ENCODE peak calls at places on chromosomes 13 and 19, in four cellular contexts. C, Q, I and L are unnamed samples.
A peak's percentile ranks its signal among the peaks of the same experiment; 100 is the strongest.

GRCh38 chr19:47225746-47226425 is 5.1 kb downstream of the BBC3 start:
- DNase-seq in C (peak; percentile 92), Q (peak; percentile 88), I (peak; percentile 33), L (peak; percentile 80)

GRCh38 chr19:43560687-43561086 is 14.6 kb downstream of the XRCC1 start:
- DNase-seq in C (no peak), Q (no peak), I (no peak), L (no peak)

GRCh38 chr19:9917322-9917721 is 19.0 kb downstream of the OLFM2 start:
- DNase-seq in C (peak; percentile 41), Q (peak; percentile 35), I (no peak), L (no peak)

GRCh38 chr13:57629821-57630235 is 1.7 kb upstream of the PCDH17 start:
- DNase-seq in C (peak; percentile 88), Q (peak; percentile 40), I (no peak), L (peak; percentile 95)

GRCh38 chr19:2727640-2727944 is 6.4 kb upstream of the DIRAS1 start:
- DNase-seq in C (no peak), Q (no peak), I (no peak), L (no peak)

GRCh38 chr13:109784590-109785140 is 1.7 kb downstream of the IRS2 start:
- DNase-seq in C (peak; percentile 68), Q (peak; percentile 81), I (no peak), L (peak; percentile 59)

GRCh38 chr13:46341112-46341711 is 45.8 kb downstream of the RUBCNL start:
- DNase-seq in C (no peak), Q (no peak), I (no peak), L (no peak)

GRCh38 chr13:30194906-30195305 is 112.4 kb downstream of the KATNAL1 start:
- DNase-seq in C (no peak), Q (no peak), I (no peak), L (no peak)

GRCh38 chr13:36912369-36912768 is 7.7 kb downstream of the SMAD9 start:
- DNase-seq in C (no peak), Q (no peak), I (no peak), L (no peak)

GRCh38 chr13:73351730-73352129 is 292.9 kb downstream of the KLF5 start:
- DNase-seq in C (no peak), Q (no peak), I (no peak), L (no peak)

GRCh38 chr19:16449330-16449961 is 22.3 kb downstream of the EPS15L1 start:
- DNase-seq in C (no peak), Q (no peak), I (no peak), L (no peak)

GRCh38 chr19:39499082-39499642 is 415 bp downstream of the DLL3 start:
- DNase-seq in C (no peak), Q (no peak), I (no peak), L (no peak)

GRCh38 chr13:91046715-91047327 is 300.7 kb upstream of the MIR17HG start:
- DNase-seq in C (no peak), Q (no peak), I (no peak), L (no peak)

GRCh38 chr13:44158741-44159632 is 214.6 kb upstream of the SERP2 start:
- DNase-seq in C (no peak), Q (no peak), I (no peak), L (no peak)

GRCh38 chr19:39498262-39499081 is at the start of gene DLL3:
- DNase-seq in C (no peak), Q (no peak), I (no peak), L (no peak)

GRCh38 chr13:35552172-35552844 is 75.8 kb upstream of the MAB21L1 start:
- DNase-seq in C (no peak), Q (no peak), I (no peak), L (no peak)

GRCh38 chr19:2462635-2463421 is 6.1 kb upstream of the LMNB2 start:
- DNase-seq in C (peak; percentile 88), Q (peak; percentile 88), I (peak; percentile 38), L (peak; percentile 96)

GRCh38 chr19:55339225-55340143 is at the start of gene KMT5C:
- DNase-seq in C (peak; percentile 100), Q (peak; percentile 100), I (peak; percentile 100), L (peak; percentile 100)

GRCh38 chr13:113358653-113359052 is 5.3 kb downstream of the GRTP1 start:
- DNase-seq in C (no peak), Q (no peak), I (no peak), L (no peak)

GRCh38 chr19:15782211-15782610 is 5.2 kb upstream of the OR10H5 start:
- DNase-seq in C (no peak), Q (no peak), I (no peak), L (no peak)

GRCh38 chr19:722553-723101 is 13.9 kb downstream of the PALM start:
- DNase-seq in C (no peak), Q (no peak), I (no peak), L (no peak)

GRCh38 chr19:29404951-29405727 is 120.7 kb upstream of the VSTM2B start:
- DNase-seq in C (no peak), Q (peak; percentile 20), I (no peak), L (no peak)

GRCh38 chr19:11273288-11273687 is 11.0 kb upstream of the DOCK6 start:
- DNase-seq in C (no peak), Q (no peak), I (no peak), L (no peak)

GRCh38 chr19:54805665-54806515 is 2.5 kb downstream of the KIR2DL4 start:
- DNase-seq in C (no peak), Q (no peak), I (no peak), L (peak; percentile 68)

GRCh38 chr19:57947088-57947418 is 453 bp downstream of the ZNF256 start:
- DNase-seq in C (no peak), Q (no peak), I (no peak), L (no peak)

GRCh38 chr13:51453308-51453958 is 597 bp upstream of the INTS6 start:
- DNase-seq in C (peak; percentile 83), Q (peak; percentile 87), I (peak; percentile 47), L (peak; percentile 96)

GRCh38 chr19:45179063-45179847 is 671 bp downstream of the BLOC1S3 start:
- DNase-seq in C (peak; percentile 44), Q (no peak), I (no peak), L (no peak)

GRCh38 chr19:291561-292280 is 518 bp upstream of the PLPP2 start:
- DNase-seq in C (no peak), Q (peak; percentile 34), I (no peak), L (peak; percentile 84)

GRCh38 chr13:26628706-26629105 is 71.2 kb downstream of the WASF3 start:
- DNase-seq in C (no peak), Q (peak; percentile 30), I (no peak), L (no peak)

GRCh38 chr13:102227696-102228095 is 174.2 kb downstream of the FGF14 start:
- DNase-seq in C (no peak), Q (no peak), I (no peak), L (no peak)

GRCh38 chr13:24038405-24038804 is 122.1 kb upstream of the SPATA13 start:
- DNase-seq in C (no peak), Q (no peak), I (no peak), L (no peak)

GRCh38 chr19:55225415-55225958 is 3.1 kb downstream of the TMEM86B start:
- DNase-seq in C (no peak), Q (no peak), I (no peak), L (no peak)

GRCh38 chr13:27658569-27658968 is 36.9 kb downstream of the POLR1D start:
- DNase-seq in C (no peak), Q (no peak), I (no peak), L (no peak)

GRCh38 chr13:29137995-29138394 is 317.9 kb downstream of the MTUS2 start:
- DNase-seq in C (no peak), Q (no peak), I (no peak), L (no peak)

GRCh38 chr13:59276436-59276835 is 887.3 kb downstream of the DIAPH3 start:
- DNase-seq in C (no peak), Q (no peak), I (no peak), L (no peak)

GRCh38 chr13:113982296-113982661 is 8.4 kb upstream of the C13orf46 start:
- DNase-seq in C (no peak), Q (no peak), I (no peak), L (no peak)

GRCh38 chr19:48751835-48752510 is 468 bp downstream of the FUT1 start:
- DNase-seq in C (no peak), Q (no peak), I (no peak), L (no peak)
- H3K4me3 ChIP-seq in C (peak overlapping the region; percentile 28), Q (peak overlapping the region; percentile 23), I (peak overlapping the region; percentile 54), L (peak overlapping the region; percentile 11)

GRCh38 chr13:97749174-97749573 is 204.3 kb upstream of the IPO5 start:
- DNase-seq in C (no peak), Q (no peak), I (no peak), L (no peak)
- TF ChIP-seq CTCF in C (no peak), Q (no peak), I (no peak), L (no peak)

GRCh38 chr13:80841346-80841882 is 500.5 kb upstream of the SPRY2 start:
- DNase-seq in C (no peak), Q (no peak), I (no peak), L (no peak)
- H3K4me3 ChIP-seq in C (no peak overlapping the region), Q (no peak overlapping the region), I (no peak overlapping the region), L (no peak overlapping the region)

GRCh38 chr19:6413291-6413690 is 11.3 kb downstream of the KHSRP start:
- DNase-seq in C (no peak), Q (no peak), I (no peak), L (no peak)

GRCh38 chr19:6414793-6415591 is 9.6 kb downstream of the KHSRP start:
- DNase-seq in C (no peak), Q (no peak), I (no peak), L (no peak)

GRCh38 chr19:6414033-6414643 is 10.5 kb downstream of the KHSRP start:
- DNase-seq in C (no peak), Q (no peak), I (no peak), L (no peak)

GRCh38 chr19:6409346-6409745 is 15.3 kb downstream of the KHSRP start:
- DNase-seq in C (no peak), Q (no peak), I (no peak), L (no peak)

GRCh38 chr19:6412111-6412999 is 12.3 kb downstream of the KHSRP start:
- DNase-seq in C (peak; percentile 59), Q (peak; percentile 73), I (no peak), L (no peak)
- TF ChIP-seq CTCF in C (peak; percentile 37), Q (peak; percentile 71), I (peak; percentile 41), L (no peak)

GRCh38 chr19:13160557-13160956 is 10.3 kb downstream of the IER2 start:
- DNase-seq in C (no peak), Q (no peak), I (no peak), L (no peak)

GRCh38 chr19:13165091-13165997 is 15.1 kb downstream of the IER2 start:
- DNase-seq in C (no peak), Q (no peak), I (no peak), L (no peak)

GRCh38 chr19:13162749-13163608 is 12.8 kb downstream of the IER2 start:
- DNase-seq in C (peak; percentile 99), Q (peak; percentile 99), I (peak; percentile 95), L (peak; percentile 99)

GRCh38 chr19:13163609-13164364 is 13.6 kb downstream of the IER2 start:
- DNase-seq in C (peak; percentile 81), Q (peak; percentile 83), I (no peak), L (peak; percentile 68)

GRCh38 chr19:13164370-13165090 is 14.3 kb downstream of the IER2 start:
- DNase-seq in C (peak; percentile 55), Q (peak; percentile 81), I (no peak), L (peak; percentile 29)
- H3K4me3 ChIP-seq in C (no peak overlapping the region), Q (peak overlapping the region; percentile 30), I (peak overlapping the region; percentile 71), L (no peak overlapping the region)